ENCODE peak calls at places on chromosomes 11 and 22, in seven cellular contexts. T is suprapubic skin, N is sigmoid colon, M is K562, B is esophagus muscularis mucosa, D is stomach, C is transverse colon. F is an unnamed sample.

GRCh38 chr22:38051900-38052862 is 5.0 kb upstream of the PICK1 start:
- DNase-seq in N (peak; percentile 89), M (peak; percentile 78), D (peak; percentile 86), B (no peak), T (peak; percentile 85), C (peak; percentile 83), F (peak; percentile 86)

GRCh38 chr11:61715877-61716276 is 35.7 kb downstream of the DAGLA start:
- DNase-seq in M (no peak), B (no peak), T (no peak), C (no peak), D (no peak), N (no peak), F (no peak)

GRCh38 chr11:120581317-120581716 is 69.8 kb downstream of the GRIK4 start:
- DNase-seq in T (no peak), N (no peak), B (no peak), D (no peak), C (no peak), M (no peak), F (no peak)

GRCh38 chr11:129251067-129251466 is 58.9 kb upstream of the ARHGAP32 start:
- DNase-seq in B (no peak), N (no peak), D (no peak), C (no peak), M (no peak), T (no peak), F (no peak)

GRCh38 chr11:117143871-117144476 is at the start of gene PAFAH1B2:
- DNase-seq in D (peak; percentile 97), N (peak; percentile 98), T (peak; percentile 96), C (peak; percentile 97), B (peak; percentile 99), M (peak; percentile 97), F (peak; percentile 95)

GRCh38 chr11:65717906-65718305 is 2.7 kb downstream of the RNASEH2C start:
- DNase-seq in B (no peak), T (peak; percentile 52), N (no peak), D (no peak), M (no peak), C (no peak), F (no peak)

GRCh38 chr11:112297248-112297866 is 36.7 kb upstream of the PLET1 start:
- DNase-seq in B (no peak), T (no peak), D (no peak), C (no peak), N (no peak), M (no peak), F (no peak)

GRCh38 chr11:122656073-122656630 is 630 bp downstream of the UBASH3B start:
- DNase-seq in M (peak; percentile 51), D (peak; percentile 38), C (peak; percentile 39), N (peak; percentile 76), B (no peak), T (peak; percentile 68), F (peak; percentile 93)

GRCh38 chr11:44456544-44457270 is 108.8 kb upstream of the CD82 start:
- DNase-seq in N (no peak), M (no peak), D (no peak), C (no peak), B (no peak), T (peak; percentile 22), F (no peak)

DNA sequence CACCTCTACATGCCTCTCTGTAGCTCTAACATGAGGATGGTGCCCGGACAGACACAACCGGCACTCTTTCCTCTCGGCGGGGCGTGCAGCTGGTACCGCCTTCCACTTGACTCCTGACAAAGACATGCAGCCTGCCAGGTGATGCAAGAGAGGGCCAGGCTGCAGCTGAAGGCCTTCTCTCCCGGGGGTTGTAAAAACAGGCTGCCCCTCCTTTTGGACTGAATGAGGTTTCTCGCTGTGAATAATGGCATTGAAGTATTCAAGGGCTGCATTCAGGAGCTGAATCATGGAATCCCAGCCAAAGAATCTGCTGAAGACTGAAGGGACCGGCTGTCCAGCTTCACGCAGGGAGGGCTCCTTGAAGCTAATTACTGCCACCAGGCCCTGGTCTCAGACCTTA is 110.9 kb downstream of the GALNT18 start:
- DNase-seq in T (no peak), B (no peak), N (peak; percentile 84), D (no peak), C (peak; percentile 37), M (no peak), F (peak; percentile 13)
- TF ChIP-seq POLR2A in T (no peak), B (no peak), N (no peak), D (no peak), C (no peak), M (no peak), F (no peak)

DNA sequence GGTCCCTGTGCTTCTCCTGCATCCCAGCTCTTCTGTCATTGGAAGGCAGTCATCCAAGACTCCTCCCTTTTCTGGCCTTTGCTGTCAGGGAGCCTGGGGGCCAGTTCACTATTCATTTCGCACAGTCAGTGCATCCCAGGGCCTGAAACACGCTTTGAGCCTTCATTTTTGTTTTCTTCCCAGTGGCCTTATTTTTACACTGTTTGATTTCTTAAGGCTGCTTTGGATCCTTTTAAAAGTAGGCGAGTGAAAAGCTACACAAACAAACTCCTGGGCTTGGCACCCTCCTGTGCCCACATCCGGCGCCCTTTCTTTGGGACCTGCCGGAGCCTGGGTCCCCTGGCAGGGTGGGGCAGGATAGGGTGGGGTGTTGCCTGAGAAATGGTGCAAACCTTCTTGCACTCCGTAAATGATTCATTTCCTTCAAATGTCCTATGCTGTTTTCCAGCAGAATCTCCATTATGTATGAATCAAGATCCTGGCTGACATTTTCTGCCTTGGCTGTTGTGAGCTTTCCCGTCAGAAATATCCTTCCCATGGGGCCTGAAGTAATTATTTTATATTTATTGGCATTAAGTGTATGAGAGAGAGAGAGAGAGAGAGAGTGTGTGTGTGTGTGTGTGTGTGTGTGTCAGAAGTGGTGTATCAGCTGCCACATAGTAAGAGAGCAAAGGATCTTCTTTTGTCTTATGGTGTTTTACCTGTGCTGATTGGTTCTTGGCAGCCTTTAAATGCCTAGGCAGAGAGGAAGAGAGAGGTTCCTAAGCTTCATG is 45.6 kb downstream of the BCR start:
- DNase-seq in T (no peak), M (peak; percentile 59), D (peak; percentile 74), B (no peak), C (peak; percentile 77), N (no peak), F (peak; percentile 81)
- TF ChIP-seq POLR2AphosphoS5 in T (no peak), M (no peak), D (no peak), B (peak; percentile 38), C (no peak), N (peak; percentile 28), F (peak; percentile 37)

GRCh38 chr11:35394941-35395340 is 24.4 kb downstream of the SLC1A2 start:
- DNase-seq in D (no peak), B (no peak), M (no peak), N (no peak), C (no peak), T (no peak), F (no peak)
- TF ChIP-seq EP300 in D (no peak), B (no peak), M (no peak), N (no peak), C (no peak), T (no peak), F (no peak)

DNA sequence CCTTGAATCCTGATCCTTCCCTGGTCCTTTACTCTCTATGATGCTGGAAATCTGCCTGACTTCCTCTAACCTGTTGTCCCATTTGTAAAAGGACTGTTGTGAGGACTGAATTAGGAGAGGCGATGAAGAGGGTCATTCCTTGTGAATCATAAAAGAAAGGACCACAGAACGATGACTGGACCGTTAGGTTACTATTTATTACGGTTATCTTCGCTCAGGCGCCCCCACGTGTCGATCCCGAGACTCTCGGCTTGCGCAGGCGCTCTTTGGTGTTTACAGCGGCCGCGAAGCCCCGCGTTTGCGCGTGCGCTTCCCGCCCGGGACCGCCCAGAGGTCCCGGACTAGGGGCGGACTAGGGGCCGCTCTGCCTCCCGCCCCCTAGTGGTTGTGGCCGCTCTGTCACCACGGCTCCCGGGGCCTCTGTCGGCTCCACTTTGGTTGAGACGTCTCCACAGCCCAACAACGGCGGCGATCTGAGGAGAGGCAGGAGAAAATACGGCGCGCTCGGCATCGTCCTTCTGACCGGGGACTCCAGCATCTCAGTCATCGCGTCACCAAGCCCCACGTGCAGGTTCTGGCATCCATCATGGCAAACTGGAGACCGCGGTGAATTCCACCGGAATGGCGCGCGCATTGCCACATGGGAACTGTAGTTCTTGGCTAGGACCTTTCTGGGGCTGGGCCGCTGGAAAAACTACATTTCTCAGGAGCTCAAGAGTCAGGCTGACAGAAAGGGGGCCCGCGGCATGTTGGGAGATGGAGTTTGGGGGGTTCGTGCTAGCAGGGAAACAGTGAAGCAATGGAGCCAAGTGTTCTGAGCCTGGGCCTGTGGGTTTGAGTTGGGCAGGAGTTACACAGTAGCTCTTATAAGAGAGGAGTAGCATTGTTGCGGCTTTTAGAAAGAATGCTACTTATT is at the start of gene STARD10:
- DNase-seq in M (peak; percentile 99), T (peak; percentile 96), D (peak; percentile 97), C (peak; percentile 96), B (peak; percentile 99), N (peak; percentile 97), F (peak; percentile 97)
- TF ChIP-seq POLR2A in M (peak; percentile 68), T (no peak), D (no peak), C (peak; percentile 37), B (no peak), N (peak; percentile 7), F (peak; percentile 71)

GRCh38 chr11:45839204-45839603 is 8.1 kb upstream of the CRY2 start:
- DNase-seq in T (no peak), M (no peak), D (no peak), C (no peak), N (no peak), B (no peak), F (peak; percentile 17)

GRCh38 chr11:45846174-45846675 is 1.1 kb upstream of the CRY2 start:
- DNase-seq in B (no peak), T (no peak), N (no peak), C (no peak), D (no peak), M (no peak), F (no peak)

GRCh38 chr11:45846974-45847907 is at the start of gene CRY2:
- DNase-seq in B (peak; percentile 100), C (peak; percentile 100), M (peak; percentile 99), N (peak; percentile 100), D (peak; percentile 100), T (peak; percentile 100), F (peak; percentile 99)

GRCh38 chr11:45844822-45845573 is 2.3 kb upstream of the CRY2 start:
- DNase-seq in N (no peak), M (no peak), C (no peak), T (no peak), D (no peak), B (no peak), F (no peak)

GRCh38 chr11:45843158-45843924 is 3.9 kb upstream of the CRY2 start:
- DNase-seq in D (peak; percentile 96), N (peak; percentile 97), B (peak; percentile 98), M (peak; percentile 89), T (peak; percentile 97), C (peak; percentile 96), F (peak; percentile 93)
- TF ChIP-seq POLR2AphosphoS5 in D (peak; percentile 72), N (peak; percentile 85), B (peak; percentile 69), M (no peak), T (no peak), C (peak; percentile 52), F (peak; percentile 33)

F was measured in upper lobe of left lung.